ENCODE peak calls at places on chromosomes 7 and 10, in eight cellular contexts. L, V, H, T, J, N, B and C are unnamed samples.
A peak's percentile ranks its signal among the peaks of the same experiment; 100 is the strongest.

GRCh38 chr10:101691081-101691480 is 3.9 kb downstream of the FBXW4 start:
- DNase-seq in L (no peak), V (no peak), H (no peak), T (no peak), J (no peak), N (no peak), B (no peak), C (no peak)

GRCh38 chr7:42445691-42446090 is 208.7 kb upstream of the GLI3 start:
- DNase-seq in L (no peak), V (no peak), H (no peak), T (peak; percentile 59), J (no peak), N (no peak), B (peak; percentile 26), C (peak; percentile 6)

GRCh38 chr10:132634241-132634946 is 96.8 kb downstream of the INPP5A start:
- DNase-seq in L (no peak), V (no peak), H (no peak), T (no peak), J (no peak), N (no peak), B (no peak), C (no peak)

GRCh38 chr7:42931447-42931833 is 534 bp downstream of the PSMA2 start:
- DNase-seq in L (no peak), V (no peak), H (peak; percentile 33), T (peak; percentile 70), J (no peak), N (peak; percentile 34), B (no peak), C (no peak)

GRCh38 chr10:23343591-23344225 is 889 bp downstream of the C10orf67 start:
- DNase-seq in L (peak; percentile 81), V (peak; percentile 77), H (peak; percentile 57), T (peak; percentile 45), J (peak; percentile 53), N (no peak), B (peak; percentile 42), C (peak; percentile 58)

GRCh38 chr7:3861941-3862340 is 560.9 kb downstream of the SDK1 start:
- DNase-seq in L (no peak), V (no peak), H (no peak), T (peak; percentile 82), J (no peak), N (peak; percentile 57), B (peak; percentile 53), C (peak; percentile 81)

GRCh38 chr7:99137418-99138180 is 6.3 kb downstream of the SMURF1 start:
- DNase-seq in L (no peak), V (no peak), H (peak; percentile 85), T (peak; percentile 88), J (no peak), N (peak; percentile 26), B (peak; percentile 66), C (peak; percentile 93)

GRCh38 chr10:86436963-86437362 is 70.4 kb upstream of the GRID1 start:
- DNase-seq in L (no peak), V (no peak), H (no peak), T (no peak), J (no peak), N (no peak), B (no peak), C (no peak)

GRCh38 chr7:152313879-152314604 is 121.8 kb downstream of the KMT2C start:
- DNase-seq in L (no peak), V (no peak), H (peak; percentile 84), T (peak; percentile 65), J (no peak), N (peak; percentile 96), B (peak; percentile 80), C (peak; percentile 91)

GRCh38 chr10:75404023-75404334 is 2.4 kb upstream of the ZNF503 start:
- DNase-seq in L (no peak), V (no peak), H (no peak), T (no peak), J (no peak), N (no peak), B (no peak), C (no peak)

GRCh38 chr7:140005754-140006503 is 56.8 kb downstream of the PARP12 start:
- DNase-seq in L (no peak), V (no peak), H (peak; percentile 22), T (peak; percentile 9), J (no peak), N (peak; percentile 62), B (no peak), C (peak; percentile 27)

GRCh38 chr7:85528581-85528980 is 341.7 kb upstream of the SEMA3D start:
- DNase-seq in L (no peak), V (no peak), H (no peak), T (peak; percentile 72), J (no peak), N (no peak), B (no peak), C (no peak)

GRCh38 chr7:109844362-109844761 is 1246.6 kb upstream of the LRRN3 start:
- DNase-seq in L (no peak), V (no peak), H (peak; percentile 9), T (peak; percentile 29), J (no peak), N (peak; percentile 14), B (no peak), C (peak; percentile 34)

GRCh38 chr7:149286811-149287400 is 24.9 kb downstream of the ZNF783 start:
- DNase-seq in L (no peak), V (no peak), H (no peak), T (no peak), J (no peak), N (no peak), B (no peak), C (no peak)

GRCh38 chr7:94042381-94042780 is 38.2 kb upstream of the BET1 start:
- DNase-seq in L (no peak), V (no peak), H (no peak), T (no peak), J (no peak), N (no peak), B (no peak), C (no peak)

GRCh38 chr10:49504528-49504927 is 34.4 kb downstream of the ERCC6 start:
- DNase-seq in L (no peak), V (no peak), H (no peak), T (no peak), J (no peak), N (no peak), B (no peak), C (no peak)

GRCh38 chr10:110209926-110210662 is 2.7 kb downstream of the MXI1 start:
- DNase-seq in L (peak; percentile 69), V (peak; percentile 70), H (peak; percentile 68), T (peak; percentile 83), J (peak; percentile 60), N (peak; percentile 29), B (peak; percentile 45), C (peak; percentile 29)

GRCh38 chr7:45881759-45882464 is 6.4 kb upstream of the IGFBP1 start:
- DNase-seq in L (no peak), V (no peak), H (peak; percentile 71), T (peak; percentile 82), J (no peak), N (peak; percentile 51), B (peak; percentile 86), C (peak; percentile 89)

GRCh38 chr7:601573-602340 is 82.1 kb upstream of the PDGFA start:
- DNase-seq in L (peak; percentile 75), V (peak; percentile 93), H (peak; percentile 16), T (peak; percentile 14), J (no peak), N (peak; percentile 75), B (no peak), C (peak; percentile 38)

GRCh38 chr7:76328390-76328789 is 25.9 kb downstream of the HSPB1 start:
- DNase-seq in L (no peak), V (no peak), H (no peak), T (no peak), J (no peak), N (no peak), B (no peak), C (no peak)

GRCh38 chr10:11578802-11579255 is 32.6 kb downstream of the USP6NL start:
- DNase-seq in L (no peak), V (peak; percentile 61), H (no peak), T (no peak), J (no peak), N (no peak), B (no peak), C (no peak)

GRCh38 chr7:33921216-33921938 is 16.0 kb downstream of the BMPER start:
- DNase-seq in L (no peak), V (no peak), H (peak; percentile 60), T (no peak), J (no peak), N (no peak), B (peak; percentile 86), C (no peak)